ENCODE peak calls at places on chromosomes 11 and 22, in ten cellular contexts. T is COR-L47, Z is naive B cell, P is aorta, V is stomach, W is myocyte, X is renal cortical epithelial cell, O is H54, M is left colon, H is colonic mucosa. Y is an unnamed sample.

GRCh38 chr11:15489281-15489680 is 374.6 kb downstream of the INSC start:
- DNase-seq in T (no peak), Z (no peak), P (no peak), V (no peak), W (no peak), X (peak), O (no peak), M (no peak), H (no peak), Y (no peak)

GRCh38 chr11:74397531-74398243 is 546 bp downstream of the PGM2L1 start:
- DNase-seq in T (peak), Z (peak), P (peak), V (peak), W (peak), X (peak), O (peak), M (peak), H (peak), Y (peak)

GRCh38 chr11:27468209-27468608 is 4.4 kb downstream of the LGR4 start:
- DNase-seq in T (no peak), Z (no peak), P (no peak), V (no peak), W (no peak), X (peak), O (no peak), M (no peak), H (no peak), Y (peak)

GRCh38 chr11:47905358-47906059 is 57.4 kb upstream of the NUP160 start:
- DNase-seq in T (no peak), Z (no peak), P (no peak), V (no peak), W (peak), X (no peak), O (no peak), M (no peak), H (no peak), Y (no peak)

GRCh38 chr11:114322934-114323333 is 26.7 kb downstream of the NNMT start:
- DNase-seq in T (no peak), Z (no peak), P (no peak), V (no peak), W (peak), X (no peak), O (no peak), M (no peak), H (no peak), Y (no peak)

GRCh38 chr11:11972148-11972547 is 36.3 kb downstream of the DKK3 start:
- DNase-seq in T (peak), Z (no peak), P (no peak), V (peak), W (no peak), X (no peak), O (no peak), M (no peak), H (no peak), Y (no peak)

GRCh38 chr22:46033256-46034200 is 56.6 kb upstream of the WNT7B start:
- DNase-seq in T (no peak), Z (no peak), P (no peak), V (no peak), W (no peak), X (peak), O (no peak), M (peak), H (no peak), Y (no peak)

GRCh38 chr11:65594991-65595920 is at the start of gene KCNK7:
- DNase-seq in T (no peak), Z (no peak), P (no peak), V (no peak), W (no peak), X (no peak), O (no peak), M (no peak), H (no peak), Y (no peak)

GRCh38 chr11:11789735-11790369 is 51.9 kb upstream of the USP47 start:
- DNase-seq in T (no peak), Z (no peak), P (no peak), V (no peak), W (peak), X (no peak), O (no peak), M (no peak), H (no peak), Y (peak)

GRCh38 chr11:64233913-64234839 is at the start of gene VEGFB:
- DNase-seq in T (peak), Z (peak), P (peak), V (peak), W (peak), X (no peak), O (peak), M (peak), H (peak), Y (peak)

GRCh38 chr11:123178166-123178565 is 16.9 kb downstream of the CLMP start:
- DNase-seq in T (no peak), Z (no peak), P (no peak), V (no peak), W (no peak), X (no peak), O (no peak), M (no peak), H (no peak), Y (no peak)

GRCh38 chr11:71396548-71397123 is 51.6 kb downstream of the DHCR7 start:
- DNase-seq in T (peak), Z (no peak), P (no peak), V (no peak), W (peak), X (no peak), O (peak), M (no peak), H (no peak), Y (no peak)

GRCh38 chr22:46748948-46749681 is 11.1 kb upstream of the CERK start:
- DNase-seq in T (no peak), Z (no peak), P (peak), V (no peak), W (no peak), X (no peak), O (no peak), M (no peak), H (no peak), Y (no peak)

GRCh38 chr22:31474743-31475142 is 14.9 kb downstream of the EIF4ENIF1 start:
- DNase-seq in T (no peak), Z (no peak), P (no peak), V (no peak), W (peak), X (peak), O (no peak), M (no peak), H (no peak), Y (no peak)

GRCh38 chr11:72569966-72570892 is 104.0 kb downstream of the PDE2A start:
- DNase-seq in T (no peak), Z (no peak), P (no peak), V (peak), W (no peak), X (peak), O (no peak), M (no peak), H (no peak), Y (no peak)

GRCh38 chr11:213111-213510 is 5.6 kb downstream of the RIC8A start:
- DNase-seq in T (no peak), Z (no peak), P (no peak), V (peak), W (no peak), X (no peak), O (no peak), M (no peak), H (no peak), Y (no peak)

GRCh38 chr11:10307411-10308207 is 2.7 kb downstream of the ADM start:
- DNase-seq in T (peak), Z (peak), P (peak), V (peak), W (peak), X (peak), O (peak), M (peak), H (peak), Y (peak)

GRCh38 chr11:105719073-105719846 is 109.4 kb downstream of the GRIA4 start:
- DNase-seq in T (peak), Z (no peak), P (no peak), V (no peak), W (no peak), X (peak), O (peak), M (no peak), H (no peak), Y (no peak)

GRCh38 chr22:17672417-17672991 is 33.9 kb downstream of the BCL2L13 start:
- DNase-seq in T (no peak), Z (no peak), P (no peak), V (no peak), W (peak), X (peak), O (no peak), M (no peak), H (no peak), Y (no peak)

GRCh38 chr22:39088688-39089032 is 8.4 kb upstream of the APOBEC3H start:
- DNase-seq in T (no peak), Z (no peak), P (no peak), V (no peak), W (no peak), X (no peak), O (no peak), M (no peak), H (no peak), Y (no peak)

GRCh38 chr11:119206512-119207299 is 567 bp downstream of the CBL start:
- DNase-seq in T (no peak), Z (peak), P (no peak), V (no peak), W (peak), X (no peak), O (peak), M (peak), H (peak), Y (peak)

GRCh38 chr11:44199816-44200215 is 104.3 kb downstream of the EXT2 start:
- DNase-seq in T (no peak), Z (no peak), P (no peak), V (no peak), W (peak), X (no peak), O (no peak), M (no peak), H (no peak), Y (no peak)

GRCh38 chr11:111513240-111513605 is 1.0 kb upstream of the BTG4 start:
- DNase-seq in T (no peak), Z (no peak), P (no peak), V (no peak), W (no peak), X (no peak), O (no peak), M (no peak), H (no peak), Y (no peak)

GRCh38 chr11:108199446-108200321 is 22.8 kb downstream of the NPAT start:
- DNase-seq in T (no peak), Z (peak), P (no peak), V (no peak), W (peak), X (peak), O (no peak), M (no peak), H (no peak), Y (no peak)

GRCh38 chr11:15170698-15171097 is 56.0 kb downstream of the INSC start:
- DNase-seq in T (no peak), Z (no peak), P (no peak), V (no peak), W (no peak), X (no peak), O (no peak), M (no peak), H (no peak), Y (no peak)

GRCh38 chr11:118628432-118628831 is 21.0 kb downstream of the PHLDB1 start:
- DNase-seq in T (no peak), Z (no peak), P (no peak), V (no peak), W (no peak), X (no peak), O (no peak), M (no peak), H (no peak), Y (no peak)

GRCh38 chr11:19938051-19938856 is 222.0 kb downstream of the DBX1 start:
- DNase-seq in T (peak), Z (peak), P (peak), V (peak), W (peak), X (peak), O (peak), M (no peak), H (peak), Y (peak)

GRCh38 chr22:35785181-35785923 is 67.7 kb downstream of the APOL5 start:
- DNase-seq in T (no peak), Z (no peak), P (no peak), V (no peak), W (peak), X (peak), O (no peak), M (no peak), H (no peak), Y (no peak)

GRCh38 chr11:8028766-8029165 is 41.6 kb downstream of the EIF3F start:
- DNase-seq in T (no peak), Z (no peak), P (no peak), V (no peak), W (no peak), X (no peak), O (no peak), M (no peak), H (no peak), Y (no peak)

GRCh38 chr11:118396097-118396501 is 5.3 kb upstream of the ATP5MG start:
- DNase-seq in T (no peak), Z (no peak), P (no peak), V (no peak), W (no peak), X (no peak), O (no peak), M (no peak), H (no peak), Y (no peak)

GRCh38 chr11:70483077-70483861 is 84.9 kb downstream of the CTTN start:
- DNase-seq in T (no peak), Z (no peak), P (no peak), V (peak), W (peak), X (peak), O (peak), M (no peak), H (no peak), Y (peak)

GRCh38 chr11:74948546-74948897 is 369 bp downstream of the XRRA1 start:
- DNase-seq in T (no peak), Z (no peak), P (no peak), V (no peak), W (no peak), X (peak), O (no peak), M (no peak), H (no peak), Y (no peak)

GRCh38 chr11:278001-278951 is at the start of gene NLRP6:
- DNase-seq in T (no peak), Z (no peak), P (no peak), V (no peak), W (no peak), X (no peak), O (no peak), M (no peak), H (no peak), Y (no peak)